ENCODE peak calls at places on chromosomes 3 and 15, in eight cellular contexts. One of them, this sample, is unnamed.

GRCh38 chr3:181623924-181624694 is 87.6 kb upstream of the SOX2 start:
- DNase-seq in activated CD8-positive, alpha-beta T cell treated with anti-CD3 and anti-CD28 coated beads for 36 hours: no peak
- DNase-seq in cardiac fibroblast: peak
- DNase-seq in brain microvascular endothelial cell: no peak
- DNase-seq in endothelial cell: no peak
- DNase-seq in psoas muscle: no peak
- DNase-seq in GM06990: no peak
- DNase-seq in cardiac muscle cell: peak
- DNase-seq in this sample: no peak

GRCh38 chr3:121073011-121073410 is 165.0 kb downstream of the STXBP5L start:
- DNase-seq in activated CD8-positive, alpha-beta T cell treated with anti-CD3 and anti-CD28 coated beads for 36 hours: no peak
- DNase-seq in cardiac fibroblast: no peak
- DNase-seq in brain microvascular endothelial cell: no peak
- DNase-seq in endothelial cell: no peak
- DNase-seq in psoas muscle: no peak
- DNase-seq in GM06990: no peak
- DNase-seq in cardiac muscle cell: no peak
- DNase-seq in this sample: no peak

GRCh38 chr15:34725565-34725964 is 29.2 kb downstream of the GJD2 start:
- DNase-seq in activated CD8-positive, alpha-beta T cell treated with anti-CD3 and anti-CD28 coated beads for 36 hours: no peak
- DNase-seq in cardiac fibroblast: no peak
- DNase-seq in brain microvascular endothelial cell: no peak
- DNase-seq in endothelial cell: no peak
- DNase-seq in psoas muscle: no peak
- DNase-seq in GM06990: no peak
- DNase-seq in cardiac muscle cell: no peak
- DNase-seq in this sample: no peak

GRCh38 chr3:126352476-126353454 is 4.4 kb downstream of the KLF15 start:
- DNase-seq in activated CD8-positive, alpha-beta T cell treated with anti-CD3 and anti-CD28 coated beads for 36 hours: no peak
- DNase-seq in cardiac fibroblast: peak
- DNase-seq in brain microvascular endothelial cell: peak
- DNase-seq in endothelial cell: no peak
- DNase-seq in psoas muscle: peak
- DNase-seq in GM06990: no peak
- DNase-seq in cardiac muscle cell: no peak
- DNase-seq in this sample: no peak

GRCh38 chr3:123489400-123490004 is 40.6 kb upstream of the ADCY5 start:
- DNase-seq in activated CD8-positive, alpha-beta T cell treated with anti-CD3 and anti-CD28 coated beads for 36 hours: peak
- DNase-seq in cardiac fibroblast: peak
- DNase-seq in brain microvascular endothelial cell: peak
- DNase-seq in endothelial cell: peak
- DNase-seq in psoas muscle: peak
- DNase-seq in GM06990: peak
- DNase-seq in cardiac muscle cell: peak
- DNase-seq in this sample: peak

GRCh38 chr3:150449169-150449721 is 41.1 kb downstream of the TSC22D2 start:
- DNase-seq in activated CD8-positive, alpha-beta T cell treated with anti-CD3 and anti-CD28 coated beads for 36 hours: no peak
- DNase-seq in cardiac fibroblast: peak
- DNase-seq in brain microvascular endothelial cell: no peak
- DNase-seq in endothelial cell: no peak
- DNase-seq in psoas muscle: no peak
- DNase-seq in GM06990: no peak
- DNase-seq in cardiac muscle cell: no peak
- DNase-seq in this sample: no peak

GRCh38 chr15:74785716-74786032 is 3.8 kb downstream of the CSK start:
- DNase-seq in activated CD8-positive, alpha-beta T cell treated with anti-CD3 and anti-CD28 coated beads for 36 hours: peak
- DNase-seq in cardiac fibroblast: no peak
- DNase-seq in brain microvascular endothelial cell: no peak
- DNase-seq in endothelial cell: no peak
- DNase-seq in psoas muscle: no peak
- DNase-seq in GM06990: peak
- DNase-seq in cardiac muscle cell: no peak
- DNase-seq in this sample: peak

GRCh38 chr3:106822204-106822603 is 555.0 kb upstream of the CCDC54 start:
- DNase-seq in activated CD8-positive, alpha-beta T cell treated with anti-CD3 and anti-CD28 coated beads for 36 hours: no peak
- DNase-seq in cardiac fibroblast: no peak
- DNase-seq in brain microvascular endothelial cell: no peak
- DNase-seq in endothelial cell: no peak
- DNase-seq in psoas muscle: no peak
- DNase-seq in GM06990: no peak
- DNase-seq in cardiac muscle cell: no peak
- DNase-seq in this sample: no peak

DNA sequence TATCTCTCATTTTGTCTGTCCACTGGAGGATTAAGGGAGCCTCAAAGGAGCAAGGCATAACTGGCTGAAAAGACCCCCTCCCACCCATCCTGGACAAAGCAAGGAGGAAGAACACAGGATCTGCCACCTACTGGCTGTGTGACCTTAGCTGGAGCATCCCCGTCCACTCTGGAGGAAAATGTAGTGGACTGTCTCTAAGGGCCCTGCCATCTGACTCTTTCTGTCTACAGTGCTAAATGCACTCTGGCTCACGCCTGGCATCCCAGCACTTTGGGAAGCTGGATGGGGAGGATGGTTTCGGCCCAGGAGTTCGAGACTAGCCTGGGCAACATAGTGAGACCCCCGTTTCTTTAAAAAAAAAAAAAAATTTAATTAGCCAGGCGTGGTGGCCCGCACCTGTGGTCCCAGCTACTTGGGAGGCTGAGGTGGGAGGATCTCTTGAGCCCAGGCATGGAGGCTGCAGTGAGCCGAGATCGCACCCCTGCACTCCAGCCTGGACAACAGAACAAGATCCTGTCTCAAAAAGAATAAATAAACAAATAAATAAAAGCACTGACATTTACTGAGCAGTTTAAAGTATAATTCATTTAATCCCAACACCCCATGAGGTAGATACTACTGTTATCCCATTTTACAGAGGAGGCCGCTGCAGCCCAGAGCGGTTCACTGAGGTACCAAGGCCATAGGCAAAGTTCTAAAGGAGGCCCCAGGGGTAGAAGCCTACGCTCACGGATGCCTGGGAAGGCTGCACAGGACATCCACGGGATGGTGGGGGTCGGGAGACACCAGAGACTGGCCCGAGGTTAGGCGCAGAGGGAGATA is 1.1 kb downstream of the TBC1D2B start:
- DNase-seq in activated CD8-positive, alpha-beta T cell treated with anti-CD3 and anti-CD28 coated beads for 36 hours: peak
- DNase-seq in cardiac fibroblast: no peak
- DNase-seq in brain microvascular endothelial cell: no peak
- DNase-seq in endothelial cell: no peak
- DNase-seq in psoas muscle: no peak
- DNase-seq in GM06990: no peak
- DNase-seq in cardiac muscle cell: no peak
- DNase-seq in this sample: no peak
- TF ChIP-seq CTCF in activated CD8-positive, alpha-beta T cell treated with anti-CD3 and anti-CD28 coated beads for 36 hours: no peak
- TF ChIP-seq CTCF in cardiac fibroblast: peak
- TF ChIP-seq CTCF in brain microvascular endothelial cell: peak
- TF ChIP-seq CTCF in endothelial cell: no peak
- TF ChIP-seq CTCF in psoas muscle: no peak
- TF ChIP-seq CTCF in GM06990: no peak
- TF ChIP-seq CTCF in cardiac muscle cell: no peak
- TF ChIP-seq CTCF in this sample: no peak

DNA sequence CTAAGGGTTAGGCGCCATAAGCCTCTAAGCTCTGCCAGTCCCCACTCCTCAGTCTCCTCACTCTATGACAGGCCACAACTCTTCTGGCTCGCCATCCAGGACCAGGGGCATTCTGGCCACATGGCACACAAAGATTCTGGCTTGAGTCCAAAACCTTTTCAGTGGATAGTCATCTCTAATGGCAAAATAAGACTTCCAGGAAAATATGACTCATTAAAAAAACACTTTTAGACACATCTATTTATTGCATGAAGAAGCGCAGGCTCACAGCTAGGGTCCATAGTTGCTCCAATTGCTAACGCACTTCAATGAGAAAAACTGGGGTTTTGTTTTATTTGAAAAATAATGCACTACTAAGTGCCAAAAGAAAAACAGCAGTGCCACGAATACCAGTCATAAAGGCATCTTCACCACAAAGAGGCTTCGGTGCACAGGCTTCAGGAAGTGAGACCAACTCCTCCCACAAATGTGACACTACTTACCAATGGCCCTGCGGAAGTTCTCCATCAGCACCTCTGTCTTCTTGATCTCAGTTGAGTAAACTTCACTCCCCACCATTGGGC is 11.1 kb downstream of the RUVBL1 start:
- DNase-seq in activated CD8-positive, alpha-beta T cell treated with anti-CD3 and anti-CD28 coated beads for 36 hours: peak
- DNase-seq in cardiac fibroblast: peak
- DNase-seq in brain microvascular endothelial cell: peak
- DNase-seq in endothelial cell: no peak
- DNase-seq in psoas muscle: no peak
- DNase-seq in GM06990: no peak
- DNase-seq in cardiac muscle cell: no peak
- DNase-seq in this sample: no peak
- TF ChIP-seq CTCF in activated CD8-positive, alpha-beta T cell treated with anti-CD3 and anti-CD28 coated beads for 36 hours: no peak
- TF ChIP-seq CTCF in cardiac fibroblast: peak
- TF ChIP-seq CTCF in brain microvascular endothelial cell: peak
- TF ChIP-seq CTCF in endothelial cell: no peak
- TF ChIP-seq CTCF in psoas muscle: no peak
- TF ChIP-seq CTCF in GM06990: no peak
- TF ChIP-seq CTCF in cardiac muscle cell: no peak
- TF ChIP-seq CTCF in this sample: no peak

DNA sequence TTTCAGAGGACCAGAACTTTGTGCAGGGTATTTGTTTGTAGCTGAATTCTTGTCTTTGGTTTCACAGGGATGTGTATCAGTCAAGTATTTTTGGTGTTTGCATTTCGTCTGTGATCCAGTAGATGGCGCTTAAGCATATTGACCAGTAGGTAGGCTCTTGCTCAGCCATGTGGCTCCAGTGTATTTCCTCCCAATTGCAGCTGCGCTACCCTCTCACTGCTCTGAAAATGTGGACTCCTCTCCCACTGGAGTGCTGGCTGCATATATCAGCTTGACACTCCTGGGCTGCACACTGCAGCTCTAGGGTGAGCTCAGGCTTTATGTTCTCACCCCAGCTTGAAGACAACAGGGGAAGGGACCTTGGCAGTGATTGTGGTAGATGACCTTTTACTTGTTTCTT is 1264.3 kb upstream of the ALCAM start:
- DNase-seq in activated CD8-positive, alpha-beta T cell treated with anti-CD3 and anti-CD28 coated beads for 36 hours: peak
- DNase-seq in cardiac fibroblast: peak
- DNase-seq in brain microvascular endothelial cell: peak
- DNase-seq in endothelial cell: peak
- DNase-seq in psoas muscle: no peak
- DNase-seq in GM06990: peak
- DNase-seq in cardiac muscle cell: peak
- DNase-seq in this sample: peak
- TF ChIP-seq CTCF in activated CD8-positive, alpha-beta T cell treated with anti-CD3 and anti-CD28 coated beads for 36 hours: peak
- TF ChIP-seq CTCF in cardiac fibroblast: peak
- TF ChIP-seq CTCF in brain microvascular endothelial cell: peak
- TF ChIP-seq CTCF in endothelial cell: peak
- TF ChIP-seq CTCF in psoas muscle: no peak
- TF ChIP-seq CTCF in GM06990: peak
- TF ChIP-seq CTCF in cardiac muscle cell: peak
- TF ChIP-seq CTCF in this sample: peak

DNA sequence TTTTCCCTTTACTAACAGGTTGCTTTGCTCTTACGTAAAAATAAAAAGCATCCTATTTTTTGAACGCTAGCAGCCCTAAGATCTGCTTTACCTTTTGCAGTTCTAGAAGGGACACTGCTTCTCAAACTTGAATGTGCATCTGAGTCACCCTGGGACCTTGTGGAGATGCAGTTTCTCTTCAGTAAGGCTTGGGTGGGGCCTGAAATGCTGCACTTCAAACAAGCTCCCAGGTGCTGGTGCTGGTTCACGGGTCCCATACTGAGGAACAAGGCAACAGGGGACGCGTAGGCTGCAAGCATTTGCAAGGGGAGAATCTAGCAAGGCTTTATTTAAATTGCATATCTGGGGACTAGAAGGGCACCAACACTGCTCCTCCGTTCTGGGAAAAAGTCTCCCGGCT is 30.0 kb downstream of the MB21D2 start:
- DNase-seq in activated CD8-positive, alpha-beta T cell treated with anti-CD3 and anti-CD28 coated beads for 36 hours: no peak
- DNase-seq in cardiac fibroblast: no peak
- DNase-seq in brain microvascular endothelial cell: no peak
- DNase-seq in endothelial cell: no peak
- DNase-seq in psoas muscle: no peak
- DNase-seq in GM06990: no peak
- DNase-seq in cardiac muscle cell: no peak
- DNase-seq in this sample: no peak
- TF ChIP-seq CTCF in activated CD8-positive, alpha-beta T cell treated with anti-CD3 and anti-CD28 coated beads for 36 hours: no peak
- TF ChIP-seq CTCF in cardiac fibroblast: no peak
- TF ChIP-seq CTCF in brain microvascular endothelial cell: no peak
- TF ChIP-seq CTCF in endothelial cell: no peak
- TF ChIP-seq CTCF in psoas muscle: no peak
- TF ChIP-seq CTCF in GM06990: no peak
- TF ChIP-seq CTCF in cardiac muscle cell: no peak
- TF ChIP-seq CTCF in this sample: no peak

This sample was measured in GM13976.